ENCODE peak calls at places on chromosome 4, in five cellular contexts. W is right lobe of liver, J is suprapubic skin, T is NB4, S is vagina. K is an unnamed sample.

GRCh38 chr4:157222764-157223145 is 2.2 kb downstream of the GRIA2 start:
- DNase-seq in J (no peak), T (no peak), S (no peak), W (no peak), K (peak; percentile 54)

GRCh38 chr4:687975-688694 is 816 bp downstream of the SLC49A3 start:
- DNase-seq in S (no peak), T (no peak), J (peak; percentile 77), W (peak; percentile 79), K (peak; percentile 51)

GRCh38 chr4:2942532-2943363 is 20.5 kb downstream of the NOP14 start:
- DNase-seq in J (peak; percentile 77), W (peak; percentile 43), S (peak; percentile 82), T (no peak), K (no peak)

GRCh38 chr4:187380181-187380581 is 615.4 kb upstream of the ZFP42 start:
- DNase-seq in T (peak; percentile 28), S (no peak), J (no peak), W (no peak), K (no peak)

GRCh38 chr4:7590205-7590604 is 155.5 kb upstream of the PSAPL1 start:
- DNase-seq in W (no peak), T (no peak), J (no peak), S (no peak), K (no peak)

GRCh38 chr4:67080158-67080557 is 465.1 kb downstream of the CENPC start:
- DNase-seq in W (no peak), T (no peak), J (no peak), S (no peak), K (no peak)

GRCh38 chr4:41256131-41256739 is 493 bp upstream of the UCHL1 start:
- DNase-seq in T (no peak), J (no peak), S (no peak), W (no peak), K (no peak)

GRCh38 chr4:24965627-24966026 is 52.8 kb upstream of the CCDC149 start:
- DNase-seq in T (peak; percentile 58), J (no peak), W (no peak), S (peak; percentile 71), K (no peak)

GRCh38 chr4:106707776-106708603 is 328.1 kb downstream of the DKK2 start:
- DNase-seq in W (no peak), S (no peak), J (no peak), T (peak; percentile 82), K (no peak)

GRCh38 chr4:106210021-106210420 is 106.0 kb downstream of the TBCK start:
- DNase-seq in J (no peak), S (no peak), T (no peak), W (no peak), K (no peak)

GRCh38 chr4:1061747-1062146 is 50.3 kb downstream of the FGFRL1 start:
- DNase-seq in S (no peak), W (peak; percentile 5), T (no peak), J (peak; percentile 31), K (no peak)

GRCh38 chr4:6815029-6815836 is 32.7 kb downstream of the KIAA0232 start:
- DNase-seq in S (no peak), J (no peak), T (no peak), W (no peak), K (no peak)

GRCh38 chr4:38562751-38563198 is 101.2 kb upstream of the KLF3 start:
- DNase-seq in T (peak; percentile 20), J (no peak), W (no peak), S (no peak), K (peak; percentile 39)

GRCh38 chr4:184170996-184171395 is 46.7 kb downstream of the ENPP6 start:
- DNase-seq in T (no peak), W (no peak), S (no peak), J (no peak), K (no peak)

GRCh38 chr4:185921583-185922555 is 109.9 kb upstream of the SORBS2 start:
- DNase-seq in W (no peak), T (no peak), J (no peak), S (no peak), K (no peak)

GRCh38 chr4:88623097-88623496 is 30.8 kb downstream of the HERC3 start:
- DNase-seq in T (peak; percentile 2), S (no peak), J (no peak), W (no peak), K (peak; percentile 76)

GRCh38 chr4:174828845-174829701 is at the start of gene GLRA3:
- DNase-seq in T (peak; percentile 27), W (no peak), S (no peak), J (no peak), K (peak; percentile 16)

GRCh38 chr4:182179751-182180150 is 63.5 kb upstream of the TENM3 start:
- DNase-seq in T (no peak), S (no peak), W (no peak), J (no peak), K (no peak)

GRCh38 chr4:24856586-24856985 is 56.3 kb downstream of the CCDC149 start:
- DNase-seq in S (no peak), T (no peak), W (no peak), J (no peak), K (peak; percentile 42)

GRCh38 chr4:147530153-147530552 is 49.3 kb downstream of the EDNRA start:
- DNase-seq in J (no peak), T (no peak), S (no peak), W (no peak), K (no peak)

GRCh38 chr4:146119845-146120404 is 55.6 kb upstream of the LSM6 start:
- DNase-seq in J (no peak), T (no peak), W (no peak), S (no peak), K (no peak)

GRCh38 chr4:78691971-78692814 is 84.0 kb upstream of the BMP2K start:
- DNase-seq in T (peak; percentile 66), W (no peak), J (no peak), S (no peak), K (peak; percentile 50)

GRCh38 chr4:26372525-26373172 is 51.8 kb downstream of the RBPJ start:
- DNase-seq in T (peak; percentile 97), J (no peak), S (no peak), W (no peak), K (peak; percentile 25)

GRCh38 chr4:98334461-98334860 is 73.3 kb downstream of the RAP1GDS1 start:
- DNase-seq in W (no peak), J (no peak), S (no peak), T (no peak), K (no peak)

GRCh38 chr4:1403591-1404572 is 2.4 kb downstream of the NKX1-1 start:
- DNase-seq in W (peak; percentile 31), J (no peak), T (no peak), S (no peak), K (no peak)

GRCh38 chr4:185755451-185755850 is 56.5 kb downstream of the SORBS2 start:
- DNase-seq in T (no peak), J (no peak), W (no peak), S (no peak), K (no peak)

GRCh38 chr4:69995526-69996016 is at the start of gene STATH:
- DNase-seq in S (no peak), T (peak; percentile 4), J (no peak), W (no peak), K (no peak)

GRCh38 chr4:1604706-1605205 is 79.4 kb downstream of the FAM53A start:
- DNase-seq in T (no peak), W (no peak), S (no peak), J (no peak), K (no peak)

GRCh38 chr4:139278450-139278849 is 1.6 kb downstream of the MGARP start:
- DNase-seq in S (no peak), T (no peak), W (no peak), J (no peak), K (peak; percentile 68)

GRCh38 chr4:139282375-139283075 is 2.5 kb upstream of the MGARP start:
- DNase-seq in S (no peak), W (no peak), J (no peak), T (no peak), K (no peak)

GRCh38 chr4:139281212-139281611 is 1.2 kb upstream of the MGARP start:
- DNase-seq in T (no peak), S (no peak), W (no peak), J (no peak), K (no peak)

GRCh38 chr4:139279723-139280620 is at the start of gene MGARP:
- DNase-seq in W (no peak), T (no peak), J (no peak), S (no peak), K (peak; percentile 81)

GRCh38 chr4:139278956-139279722 is 886 bp downstream of the MGARP start:
- DNase-seq in S (no peak), J (no peak), W (no peak), T (no peak), K (no peak)
- H3K4me3 ChIP-seq in S (peak overlapping the region; percentile 52), J (peak overlapping the region; percentile 53), W (peak overlapping the region; percentile 27), T (no peak overlapping the region), K (peak overlapping the region; percentile 47)

GRCh38 chr4:39976141-39976944 is 1.4 kb downstream of the PDS5A start:
- DNase-seq in T (peak; percentile 93), W (peak; percentile 80), S (no peak), J (peak; percentile 88), K (peak; percentile 85)

GRCh38 chr4:39976945-39977488 is 694 bp downstream of the PDS5A start:
- DNase-seq in S (no peak), W (peak; percentile 69), J (peak; percentile 81), T (peak; percentile 77), K (no peak)

GRCh38 chr4:39978904-39979303 is 1.2 kb upstream of the PDS5A start:
- DNase-seq in S (no peak), W (no peak), J (no peak), T (peak; percentile 60), K (no peak)

GRCh38 chr4:39978378-39978775 is 666 bp upstream of the PDS5A start:
- DNase-seq in S (no peak), T (no peak), J (no peak), W (no peak), K (no peak)

DNA sequence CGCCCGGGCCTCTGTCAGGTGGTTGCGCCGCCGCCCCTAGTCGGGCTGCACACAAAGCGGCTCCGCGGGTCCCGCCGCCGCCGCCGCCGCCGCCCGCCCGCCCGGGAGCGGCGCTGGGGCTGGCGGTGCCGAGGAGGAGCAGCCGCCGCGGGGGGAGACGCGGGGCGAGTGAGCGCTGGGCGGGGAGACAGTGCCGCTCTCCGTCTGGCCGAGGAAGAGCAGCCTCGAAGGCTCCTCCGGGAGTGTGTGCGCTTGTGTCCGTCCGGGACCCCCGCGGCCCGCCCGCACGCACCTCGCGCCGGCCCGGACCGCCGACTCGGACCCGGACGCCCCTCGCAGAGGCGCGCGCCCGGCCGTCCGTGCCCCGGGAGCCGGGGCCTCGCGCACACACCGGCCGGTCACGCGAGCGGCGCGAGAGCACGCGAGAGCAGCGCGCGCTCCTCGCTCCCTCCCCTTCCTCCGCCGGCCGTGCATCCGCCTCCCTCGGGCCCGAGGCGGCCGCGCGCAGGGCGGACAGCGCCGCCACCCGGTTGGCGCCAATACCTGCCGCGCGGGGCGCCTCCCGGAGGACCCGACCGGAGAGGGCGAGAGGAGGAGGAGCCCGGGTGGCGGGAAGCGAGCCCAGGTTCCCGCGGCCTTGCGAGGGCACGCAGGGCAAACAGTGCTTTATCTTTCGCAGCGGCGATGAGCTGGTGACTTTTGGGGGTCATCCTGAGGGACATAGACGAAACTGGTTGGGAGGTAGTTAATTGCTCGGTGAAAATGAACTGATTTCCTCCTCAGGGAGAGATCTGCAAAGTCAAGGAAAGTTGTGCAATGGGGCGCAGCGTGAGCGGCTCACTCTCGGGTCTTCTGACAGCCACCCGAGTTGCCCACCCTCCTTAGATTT is at the start of gene PDS5A:
- DNase-seq in W (peak; percentile 95), J (peak; percentile 91), S (peak; percentile 89), T (peak; percentile 98), K (peak; percentile 91)
- TF ChIP-seq POLR2A in W (peak; percentile 83), J (peak; percentile 68), S (peak; percentile 32), T (peak; percentile 90), K (peak; percentile 73)

GRCh38 chr4:128176643-128177042 is 111.0 kb downstream of the PGRMC2 start:
- DNase-seq in T (no peak), S (no peak), W (no peak), J (no peak), K (no peak)
- TF ChIP-seq CTCF in T (no peak), S (no peak), W (no peak), J (no peak), K (no peak)

GRCh38 chr4:139552908-139553307 is 3.1 kb downstream of the SETD7 start:
- DNase-seq in W (no peak), T (no peak), S (no peak), J (no peak), K (no peak)
- H3K4me3 ChIP-seq in W (no peak overlapping the region), T (no peak overlapping the region), S (no peak overlapping the region), J (no peak overlapping the region), K (no peak overlapping the region)

K was measured in adrenal gland.